ENCODE peak calls at places on chromosomes 6 and 20, in eight cellular contexts. J is spleen, K is K562, M is GM12878, O is stomach, E is endothelial cell of umbilical vein, Q is transverse colon, S is upper lobe of left lung. I is an unnamed sample. For H3K36me3, the result is how much of the 10 kb centered on the place peaks cover.

GRCh38 chr20:35133735-35134134 is 13.4 kb downstream of the EDEM2 start:
- DNase-seq in J (no peak), K (no peak), M (no peak), O (no peak), E (no peak), Q (no peak), S (no peak), I (no peak)

GRCh38 chr6:46325561-46326525 is 155.1 kb upstream of the ENPP5 start:
- DNase-seq in J (peak), K (no peak), M (no peak), O (no peak), E (no peak), Q (no peak), S (peak), I (no peak)

GRCh38 chr6:75934643-75935472 is 137.6 kb downstream of the IMPG1 start:
- DNase-seq in J (no peak), K (peak), M (peak), O (no peak), E (peak), Q (peak), S (peak), I (peak)

GRCh38 chr20:56467969-56468316 is 484 bp upstream of the RTF2 start:
- DNase-seq in J (no peak), K (no peak), M (no peak), O (no peak), E (no peak), Q (no peak), S (no peak), I (no peak)

GRCh38 chr6:159169557-159170332 is 545 bp downstream of the FNDC1 start:
- DNase-seq in J (no peak), K (no peak), M (no peak), O (no peak), E (peak), Q (no peak), S (peak), I (no peak)

GRCh38 chr20:54156522-54156921 is 17.3 kb downstream of the CYP24A1 start:
- DNase-seq in J (no peak), K (no peak), M (no peak), O (no peak), E (no peak), Q (no peak), S (no peak), I (no peak)

GRCh38 chr6:54719633-54720032 is 126.9 kb upstream of the FAM83B start:
- DNase-seq in J (no peak), K (no peak), M (no peak), O (no peak), E (no peak), Q (no peak), S (no peak), I (no peak)

GRCh38 chr6:157264701-157265100 is 58.6 kb downstream of the TMEM242 start:
- DNase-seq in J (peak), K (no peak), M (no peak), O (peak), E (peak), Q (no peak), S (no peak), I (no peak)

GRCh38 chr6:152089992-152090391 is 282.5 kb downstream of the ESR1 start:
- DNase-seq in J (no peak), K (no peak), M (no peak), O (no peak), E (no peak), Q (no peak), S (no peak), I (no peak)

GRCh38 chr6:124770131-124770530 is 192.1 kb upstream of the RNF217 start:
- DNase-seq in J (no peak), K (no peak), M (no peak), O (no peak), E (no peak), Q (no peak), S (no peak), I (no peak)

GRCh38 chr6:119620846-119621570 is 271.4 kb upstream of the MAN1A1 start:
- DNase-seq in J (no peak), K (no peak), M (no peak), O (no peak), E (no peak), Q (no peak), S (no peak), I (no peak)

GRCh38 chr6:108565893-108566292 is 5.2 kb downstream of the FOXO3 start:
- DNase-seq in J (no peak), K (no peak), M (no peak), O (no peak), E (peak), Q (peak), S (no peak), I (no peak)
- TF ChIP-seq POLR2AphosphoS5 in J (no peak), K (no peak), M (no peak), O (peak), E (no peak), Q (peak), S (peak), I (no peak)

GRCh38 chr20:21342656-21343345 is 39.7 kb downstream of the XRN2 start:
- DNase-seq in J (no peak), K (no peak), M (no peak), O (no peak), E (peak), Q (no peak), S (no peak), I (no peak)
- H3K36me3 ChIP-seq in J (under half), K (half or more), M (under half), O (half or more), E (under half), Q (half or more), S (under half), I (half or more)

DNA sequence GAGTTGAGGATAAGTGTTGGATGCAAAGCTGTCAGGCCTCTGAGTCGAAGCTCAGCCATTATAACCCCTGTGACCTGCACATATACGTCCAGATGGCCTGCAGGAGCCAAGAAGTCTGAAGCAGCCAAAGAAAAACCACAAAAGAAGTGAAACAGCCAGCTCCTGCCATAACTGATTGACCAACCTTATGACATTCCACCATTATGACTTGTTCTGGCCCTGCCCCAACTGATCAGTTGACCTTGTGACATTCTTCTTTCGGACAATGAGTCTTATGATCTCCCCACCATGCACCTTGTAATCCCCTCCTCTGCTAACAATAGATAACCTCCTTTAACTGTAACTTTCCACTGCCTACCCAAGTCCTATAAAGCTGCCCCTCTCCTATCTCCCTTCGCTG is 133.7 kb upstream of the AGPAT4 start:
- DNase-seq in J (no peak), K (peak), M (peak), O (no peak), E (no peak), Q (no peak), S (no peak), I (no peak)
- H3K27ac ChIP-seq in J (no peak), K (peak), M (no peak), O (no peak), E (no peak), Q (no peak), S (no peak), I (no peak)

GRCh38 chr6:13486679-13487121 is 700 bp downstream of the GFOD1 start:
- DNase-seq in J (peak), K (peak), M (no peak), O (peak), E (peak), Q (peak), S (no peak), I (no peak)

GRCh38 chr6:13487122-13488014 is at the start of gene GFOD1:
- DNase-seq in J (peak), K (peak), M (no peak), O (peak), E (peak), Q (peak), S (peak), I (no peak)

GRCh38 chr6:13484827-13485226 is 2.6 kb downstream of the GFOD1 start:
- DNase-seq in J (no peak), K (no peak), M (no peak), O (no peak), E (no peak), Q (no peak), S (no peak), I (no peak)

GRCh38 chr6:13485303-13485702 is 2.1 kb downstream of the GFOD1 start:
- DNase-seq in J (no peak), K (no peak), M (no peak), O (no peak), E (peak), Q (no peak), S (no peak), I (no peak)

GRCh38 chr6:13485923-13486557 is 1.4 kb downstream of the GFOD1 start:
- DNase-seq in J (peak), K (peak), M (no peak), O (no peak), E (peak), Q (peak), S (peak), I (no peak)
- TF ChIP-seq POLR2AphosphoS5 in J (no peak), K (peak), M (peak), O (no peak), E (no peak), Q (no peak), S (no peak), I (no peak)

GRCh38 chr6:143758551-143758950 is 80.8 kb downstream of the PHACTR2 start:
- DNase-seq in J (no peak), K (no peak), M (no peak), O (no peak), E (no peak), Q (no peak), S (no peak), I (no peak)
- H3K36me3 ChIP-seq in J (under half), K (under half), M (under half), O (under half), E (under half), Q (under half), S (under half), I (under half)

DNA sequence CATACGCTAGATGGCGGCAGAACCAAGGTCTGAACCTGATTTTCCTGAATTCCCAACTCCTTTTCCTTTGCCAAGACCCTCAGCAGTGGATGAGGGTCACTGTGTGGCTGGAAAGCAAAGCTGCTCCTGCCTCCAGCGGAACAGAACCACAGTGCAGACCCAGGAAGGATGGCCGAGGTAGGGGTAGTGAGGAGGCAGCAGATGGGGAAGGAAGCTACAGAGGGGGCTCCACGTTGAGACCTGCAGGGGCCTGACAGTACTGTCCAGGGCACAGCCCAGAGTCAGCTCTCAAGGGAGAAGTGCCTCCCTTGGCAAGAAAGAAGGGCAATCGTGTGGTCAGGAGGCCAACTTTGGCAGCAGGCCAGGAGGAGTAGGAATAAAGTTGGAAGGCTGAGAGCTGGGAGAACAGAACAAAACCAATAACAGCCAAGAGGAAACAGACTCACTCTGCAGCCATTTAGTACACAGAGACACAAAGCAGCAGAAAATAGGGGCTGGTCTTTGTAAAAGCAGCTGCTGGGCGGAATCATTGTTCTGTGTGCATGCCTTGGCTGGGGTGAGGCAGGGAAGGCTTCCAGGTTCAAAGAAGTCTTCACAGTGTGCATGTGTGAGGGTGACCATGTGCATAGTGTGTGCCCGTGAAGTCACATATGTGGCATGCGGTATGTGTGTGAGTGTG is 3.1 kb downstream of the GABRR2 start:
- DNase-seq in J (no peak), K (no peak), M (no peak), O (peak), E (peak), Q (peak), S (no peak), I (no peak)
- H3K27ac ChIP-seq in J (no peak), K (no peak), M (no peak), O (peak), E (peak), Q (peak), S (peak), I (peak)

GRCh38 chr6:108690326-108691000 is 129.7 kb downstream of the FOXO3 start:
- DNase-seq in J (no peak), K (no peak), M (no peak), O (no peak), E (no peak), Q (no peak), S (no peak), I (no peak)

GRCh38 chr6:108687921-108688320 is 127.2 kb downstream of the FOXO3 start:
- DNase-seq in J (no peak), K (no peak), M (no peak), O (no peak), E (no peak), Q (no peak), S (no peak), I (no peak)

GRCh38 chr6:108685970-108686369 is 125.3 kb downstream of the FOXO3 start:
- DNase-seq in J (no peak), K (no peak), M (no peak), O (no peak), E (no peak), Q (no peak), S (no peak), I (no peak)

GRCh38 chr6:108686896-108687295 is 126.2 kb downstream of the FOXO3 start:
- DNase-seq in J (no peak), K (no peak), M (no peak), O (no peak), E (no peak), Q (no peak), S (no peak), I (no peak)

DNA sequence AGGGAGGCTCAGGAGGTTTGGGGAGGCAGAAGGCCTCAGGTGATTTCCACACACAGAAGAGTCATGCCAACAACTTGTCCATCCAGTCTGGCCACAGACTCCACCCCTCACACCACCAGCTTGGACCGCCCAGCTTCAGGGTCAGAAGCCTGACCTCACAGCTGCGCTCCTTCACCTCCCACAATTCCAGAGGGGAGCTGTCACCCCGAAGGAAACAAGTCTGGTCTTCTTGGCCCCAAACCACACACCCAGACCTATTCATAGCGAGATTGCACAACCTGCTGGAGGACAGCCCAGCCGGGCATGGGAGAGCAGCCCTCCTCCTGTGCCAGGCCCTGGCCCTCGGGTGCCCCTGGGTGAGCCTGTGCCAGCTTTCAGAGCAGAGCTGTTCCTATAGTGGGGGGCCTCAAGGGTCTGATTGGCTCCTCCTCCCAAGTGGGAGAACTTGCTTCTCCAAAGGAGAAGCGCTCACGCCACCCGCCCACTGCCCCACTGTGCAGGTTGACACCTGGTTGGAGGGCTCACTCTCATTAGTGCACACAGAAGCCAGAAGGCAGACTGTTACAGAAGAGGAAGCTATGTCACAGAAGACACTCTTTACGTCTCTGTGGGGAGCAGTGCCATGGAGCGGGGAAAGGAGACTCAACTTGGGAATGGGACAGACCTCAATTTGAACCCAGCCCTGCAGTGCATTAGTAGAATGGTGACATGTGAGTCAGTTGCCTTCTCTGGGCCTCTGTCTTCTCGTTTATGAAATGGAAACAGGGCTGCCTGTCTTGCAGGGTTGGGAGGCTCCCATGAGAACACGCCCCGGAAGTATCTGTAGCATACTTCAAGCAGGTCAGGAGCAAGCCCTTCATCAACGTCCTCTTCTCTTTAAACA is 128.8 kb downstream of the FOXO3 start:
- DNase-seq in J (no peak), K (peak), M (no peak), O (peak), E (no peak), Q (peak), S (peak), I (no peak)
- TF ChIP-seq POLR2AphosphoS5 in J (peak), K (no peak), M (no peak), O (peak), E (no peak), Q (peak), S (peak), I (no peak)

DNA sequence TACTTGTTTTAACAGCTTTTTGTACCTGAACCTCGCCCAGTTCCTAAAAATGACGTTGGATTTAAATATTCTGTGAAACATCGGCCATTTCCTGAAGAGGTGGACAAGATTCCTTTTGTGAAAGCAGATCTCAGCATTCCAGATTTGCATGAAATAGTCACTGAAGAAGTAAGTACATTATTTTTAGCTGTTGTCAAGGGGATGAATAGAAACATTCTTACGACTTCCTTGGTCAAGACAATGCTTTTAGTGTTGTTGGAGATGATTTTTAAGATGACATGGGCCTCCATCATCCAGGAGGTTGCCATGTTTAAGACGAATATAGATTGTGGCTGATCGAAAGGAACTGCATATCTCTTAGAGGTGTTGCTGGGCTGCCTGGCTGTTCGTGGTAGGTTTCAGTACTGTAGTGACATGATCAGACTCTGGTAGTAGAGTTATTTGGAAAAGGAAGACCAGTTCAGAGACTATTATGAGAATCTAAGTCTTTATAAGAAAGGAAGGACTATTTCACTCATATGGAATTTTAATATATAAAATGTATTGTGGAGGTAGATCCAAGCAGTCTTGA is 29.9 kb upstream of the ADIG start:
- DNase-seq in J (no peak), K (no peak), M (no peak), O (no peak), E (no peak), Q (no peak), S (no peak), I (no peak)
- H3K36me3 ChIP-seq in J (half or more), K (half or more), M (under half), O (half or more), E (under half), Q (half or more), S (half or more), I (half or more)

DNA sequence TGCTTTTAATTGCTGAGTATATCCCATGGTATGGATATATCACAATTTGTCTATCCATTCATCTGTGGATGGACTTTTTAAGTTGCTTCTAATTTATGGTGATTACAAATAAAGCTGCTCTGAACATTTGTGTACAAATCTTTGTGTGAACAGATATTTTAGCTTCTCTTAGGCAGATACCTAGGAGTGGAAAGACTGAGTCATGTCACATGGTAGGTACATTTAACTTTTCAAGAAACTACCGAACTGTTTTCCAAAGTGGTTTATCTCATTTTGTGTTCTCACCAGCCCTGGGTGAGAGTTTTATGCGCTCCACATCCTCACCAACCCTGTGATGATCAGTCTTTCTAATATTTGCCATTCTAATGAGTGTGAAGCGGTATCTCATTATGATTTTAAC is 31.0 kb upstream of the ZNFX1 start:
- DNase-seq in J (no peak), K (no peak), M (no peak), O (no peak), E (no peak), Q (no peak), S (no peak), I (no peak)
- H3K27ac ChIP-seq in J (no peak), K (no peak), M (no peak), O (no peak), E (no peak), Q (no peak), S (no peak), I (no peak)